ENCODE peak calls at places on chromosomes 7 and 10, in nine cellular contexts. O is cardiac muscle cell, R is tibial nerve, Q is fibroblast of pulmonary artery, A is GM23338, Z is fibroblast of the aortic adventitia, U is brain microvascular endothelial cell, J is uterus, H is foreskin fibroblast. K is an unnamed sample.

GRCh38 chr10:14598809-14599764 is 175.6 kb downstream of the FAM107B start:
- DNase-seq in Q (no peak), O (no peak), U (no peak), J (no peak), H (no peak), A (no peak), R (no peak), Z (no peak), K (no peak)

GRCh38 chr7:51246258-51247245 is 70.1 kb downstream of the COBL start:
- DNase-seq in J (no peak), Z (no peak), H (no peak), R (no peak), O (no peak), A (no peak), Q (no peak), U (no peak), K (no peak)

GRCh38 chr10:132107947-132108877 is 42.5 kb downstream of the JAKMIP3 start:
- DNase-seq in U (no peak), H (no peak), O (no peak), J (no peak), Z (no peak), A (no peak), R (no peak), Q (no peak), K (no peak)

GRCh38 chr7:54888067-54888735 is 129.2 kb upstream of the SEC61G start:
- DNase-seq in R (no peak), H (no peak), Z (no peak), Q (no peak), J (no peak), U (no peak), O (peak; percentile 8), A (peak; percentile 59), K (no peak)

GRCh38 chr10:78069151-78069550 is 35.5 kb downstream of the RPS24 start:
- DNase-seq in R (no peak), J (no peak), Z (no peak), H (no peak), U (no peak), Q (no peak), O (no peak), A (no peak), K (no peak)

GRCh38 chr7:68783671-68784070 is 814.6 kb upstream of the AUTS2 start:
- DNase-seq in Q (no peak), O (no peak), A (no peak), U (no peak), J (no peak), R (no peak), H (no peak), Z (no peak), K (no peak)

GRCh38 chr7:144821069-144821468 is 14.8 kb downstream of the TPK1 start:
- DNase-seq in Q (no peak), O (no peak), R (no peak), A (no peak), Z (no peak), U (no peak), H (no peak), J (no peak), K (no peak)

GRCh38 chr7:137538361-137538762 is 194.8 kb upstream of the PTN start:
- DNase-seq in Q (peak; percentile 56), H (peak; percentile 58), U (peak; percentile 81), A (no peak), Z (peak; percentile 72), J (no peak), O (no peak), R (no peak), K (peak; percentile 38)

GRCh38 chr7:116139007-116139406 is 71.3 kb upstream of the TES start:
- DNase-seq in Z (no peak), H (no peak), A (no peak), J (no peak), O (peak; percentile 88), U (peak; percentile 12), R (no peak), Q (peak; percentile 18), K (peak; percentile 48)

GRCh38 chr10:16117305-16117695 is 257.0 kb upstream of the MINDY3 start:
- DNase-seq in R (no peak), H (no peak), Q (no peak), U (no peak), O (no peak), A (no peak), Z (no peak), J (no peak), K (no peak)

GRCh38 chr7:35418716-35419425 is 165.0 kb upstream of the TBX20 start:
- DNase-seq in Z (no peak), O (no peak), U (no peak), Q (no peak), J (no peak), R (no peak), H (no peak), A (no peak), K (no peak)

GRCh38 chr7:57071-57470 is 135.3 kb upstream of the FAM20C start:
- DNase-seq in U (no peak), O (no peak), Q (no peak), J (no peak), A (no peak), R (no peak), H (no peak), Z (no peak), K (no peak)

GRCh38 chr10:127194598-127194997 is 1.8 kb downstream of the INSYN2A start:
- DNase-seq in H (no peak), J (no peak), O (no peak), A (no peak), Q (no peak), Z (no peak), R (no peak), U (no peak), K (no peak)

GRCh38 chr10:127195041-127195506 is 1.3 kb downstream of the INSYN2A start:
- DNase-seq in Q (no peak), R (no peak), Z (no peak), H (no peak), U (no peak), O (peak; percentile 21), J (no peak), A (peak; percentile 52), K (no peak)

GRCh38 chr10:127195571-127196226 is 692 bp downstream of the INSYN2A start:
- DNase-seq in U (no peak), Q (peak; percentile 23), R (no peak), A (peak; percentile 58), H (no peak), J (no peak), O (peak; percentile 17), Z (no peak), K (peak; percentile 27)

GRCh38 chr10:127196955-127197432 is 603 bp upstream of the INSYN2A start:
- DNase-seq in Q (no peak), Z (no peak), U (no peak), J (no peak), H (no peak), R (no peak), O (no peak), A (no peak), K (no peak)

DNA sequence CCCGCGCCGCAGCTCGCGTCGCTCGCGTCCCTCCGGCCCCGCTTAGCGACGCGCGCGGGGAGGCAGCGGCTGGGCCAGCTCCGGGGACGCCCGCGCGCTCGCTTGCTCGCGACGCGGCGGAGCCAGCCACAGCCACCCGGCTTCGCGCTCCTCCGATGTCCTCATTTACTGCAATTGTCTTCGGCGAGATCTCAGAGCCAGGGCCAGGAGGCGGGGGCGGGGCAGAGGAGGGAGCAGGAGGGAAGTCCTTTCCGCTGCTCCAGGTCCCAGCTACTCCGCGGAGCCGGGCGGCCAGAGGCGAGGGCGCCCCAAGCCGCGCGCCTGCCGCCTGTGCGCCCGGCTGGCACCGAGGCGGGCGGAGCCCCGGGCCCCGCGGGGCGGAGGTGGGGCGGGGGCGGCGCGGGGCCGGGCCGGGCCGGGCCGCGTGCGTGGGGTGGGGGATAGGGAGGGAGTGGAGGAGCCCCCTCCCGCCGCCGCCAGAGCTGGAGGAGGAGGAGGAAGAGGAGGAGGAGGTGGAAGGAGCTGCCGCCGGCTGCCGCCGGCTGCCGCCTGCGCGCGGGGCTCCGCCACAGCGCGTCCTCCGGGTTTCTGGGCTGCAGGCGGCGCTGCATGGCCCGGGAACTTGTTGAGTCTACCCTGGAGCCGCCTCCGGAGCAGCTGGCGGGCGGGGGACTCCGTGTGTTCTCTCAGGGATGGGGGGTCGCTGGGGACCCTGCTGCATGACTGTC is at the start of gene INSYN2A:
- DNase-seq in Q (peak; percentile 61), R (no peak), U (peak; percentile 29), A (peak; percentile 82), O (peak; percentile 47), J (peak; percentile 42), Z (peak; percentile 34), H (peak; percentile 46), K (peak; percentile 56)
- TF ChIP-seq CTCF in Q (peak; percentile 21), R (no peak), U (peak; percentile 56), A (peak; percentile 56), O (peak; percentile 42), J (no peak), Z (peak; percentile 35), H (peak; percentile 48), K (peak; percentile 34)

GRCh38 chr10:124734311-124735166 is 9.6 kb downstream of the FAM53B start:
- DNase-seq in J (no peak), Z (no peak), Q (no peak), U (no peak), R (no peak), O (no peak), A (no peak), H (no peak), K (no peak)

GRCh38 chr10:124730790-124731189 is 13.4 kb downstream of the FAM53B start:
- DNase-seq in Q (no peak), Z (no peak), A (no peak), U (no peak), R (no peak), H (no peak), O (no peak), J (no peak), K (no peak)

GRCh38 chr10:124731551-124731950 is 12.6 kb downstream of the FAM53B start:
- DNase-seq in H (no peak), U (no peak), Q (no peak), R (no peak), O (no peak), A (no peak), Z (no peak), J (no peak), K (no peak)

GRCh38 chr10:124733566-124734245 is 10.5 kb downstream of the FAM53B start:
- DNase-seq in Z (peak; percentile 32), A (no peak), U (no peak), Q (no peak), J (no peak), R (no peak), O (peak; percentile 55), H (no peak), K (peak; percentile 22)

GRCh38 chr10:124732931-124733536 is 11.1 kb downstream of the FAM53B start:
- DNase-seq in Q (no peak), H (no peak), A (no peak), O (peak; percentile 52), Z (peak; percentile 32), R (no peak), J (peak; percentile 70), U (peak; percentile 37), K (peak; percentile 37)
- H3K4me3 ChIP-seq in Q (no peak overlapping the region), H (no peak overlapping the region), A (no peak overlapping the region), O (no peak overlapping the region), Z (no peak overlapping the region), R (no peak overlapping the region), J (no peak overlapping the region), U (no peak overlapping the region), K (no peak overlapping the region)

GRCh38 chr10:97572214-97572989 is at the start of gene ANKRD2:
- DNase-seq in Q (peak; percentile 85), J (peak; percentile 71), O (peak; percentile 83), R (peak; percentile 60), H (peak; percentile 62), U (peak; percentile 53), Z (peak; percentile 83), A (peak; percentile 92), K (peak; percentile 85)
- TF ChIP-seq CTCF in Q (peak; percentile 94), J (peak; percentile 80), O (peak; percentile 91), R (peak; percentile 83), H (peak; percentile 94), U (peak; percentile 97), Z (peak; percentile 95), A (peak; percentile 94), K (peak; percentile 95)

GRCh38 chr7:2864204-2864985 is 20.3 kb upstream of the GNA12 start:
- DNase-seq in R (no peak), Z (no peak), J (no peak), U (no peak), O (no peak), H (no peak), Q (no peak), A (no peak), K (no peak)
- H3K4me3 ChIP-seq in R (peak overlapping the region; percentile 39), Z (peak overlapping the region; percentile 48), J (no peak overlapping the region), U (peak overlapping the region; percentile 16), O (no peak overlapping the region), H (no peak overlapping the region), Q (peak overlapping the region; percentile 25), A (no peak overlapping the region), K (peak overlapping the region; percentile 27)

K was measured in cardiac fibroblast.